ENCODE peak calls at places on chromosomes 1 and 21, in four cellular contexts. C, Z, S and K are unnamed samples.

GRCh38 chr21:41196990-41197389 is 29.0 kb downstream of the BACE2 start:
- DNase-seq in S (no peak), Z (no peak), C (no peak), K (no peak)

GRCh38 chr1:31441558-31441957 is 28.5 kb downstream of the SERINC2 start:
- DNase-seq in Z (no peak), C (no peak), S (no peak), K (no peak)

GRCh38 chr1:244096691-244097090 is 45.6 kb downstream of the ZBTB18 start:
- DNase-seq in S (no peak), Z (no peak), C (no peak), K (no peak)

GRCh38 chr1:247905899-247906503 is 10.6 kb downstream of the OR2W3 start:
- DNase-seq in S (no peak), C (no peak), Z (no peak), K (no peak)

GRCh38 chr1:155984341-155984740 is 6.0 kb upstream of the ARHGEF2 start:
- DNase-seq in Z (no peak), S (no peak), C (no peak), K (no peak)

GRCh38 chr1:161086457-161086856 is 2.9 kb downstream of the NECTIN4 start:
- DNase-seq in Z (no peak), C (no peak), S (no peak), K (no peak)

GRCh38 chr1:46411601-46412341 is 17.7 kb downstream of the FAAH start:
- DNase-seq in S (no peak), C (no peak), Z (no peak), K (no peak)

GRCh38 chr21:43912910-43913309 is 47.9 kb downstream of the AGPAT3 start:
- DNase-seq in Z (no peak), S (no peak), C (no peak), K (no peak)

GRCh38 chr1:229407206-229408026 is 26.5 kb downstream of the ACTA1 start:
- DNase-seq in S (no peak), C (no peak), Z (no peak), K (no peak)